ENCODE peak calls at places on chromosome 17, in four cellular contexts. One of them, this sample, is unnamed.

GRCh38 chr17:688100-688989 is 26.3 kb downstream of the VPS53 start:
- DNase-seq in H1: no peak
- DNase-seq in body of pancreas: no peak
- DNase-seq in breast epithelium: no peak
- DNase-seq in this sample: no peak

GRCh38 chr17:1624650-1625049 is 4.0 kb downstream of the SLC43A2 start:
- DNase-seq in H1: no peak
- DNase-seq in breast epithelium: no peak
- DNase-seq in body of pancreas: no peak
- DNase-seq in this sample: no peak

GRCh38 chr17:10119203-10120112 is 78.9 kb downstream of the GAS7 start:
- DNase-seq in H1: no peak
- DNase-seq in breast epithelium: peak
- DNase-seq in body of pancreas: peak
- DNase-seq in this sample: no peak

GRCh38 chr17:44071198-44071520 is 624 bp downstream of the G6PC3 start:
- DNase-seq in H1: no peak
- DNase-seq in breast epithelium: no peak
- DNase-seq in body of pancreas: no peak
- DNase-seq in this sample: no peak

GRCh38 chr17:48459070-48459469 is 29.1 kb upstream of the SKAP1 start:
- DNase-seq in H1: no peak
- DNase-seq in body of pancreas: no peak
- DNase-seq in breast epithelium: no peak
- DNase-seq in this sample: no peak

GRCh38 chr17:19242323-19242722 is 5.2 kb downstream of the EPN2 start:
- DNase-seq in H1: no peak
- DNase-seq in breast epithelium: peak
- DNase-seq in body of pancreas: no peak
- DNase-seq in this sample: no peak

GRCh38 chr17:1223662-1224061 is 43.9 kb upstream of the ABR start:
- DNase-seq in body of pancreas: no peak
- DNase-seq in H1: no peak
- DNase-seq in breast epithelium: no peak
- DNase-seq in this sample: no peak

GRCh38 chr17:68318103-68318991 is 27.1 kb downstream of the ARSG start:
- DNase-seq in H1: no peak
- DNase-seq in breast epithelium: no peak
- DNase-seq in body of pancreas: peak
- DNase-seq in this sample: no peak

DNA sequence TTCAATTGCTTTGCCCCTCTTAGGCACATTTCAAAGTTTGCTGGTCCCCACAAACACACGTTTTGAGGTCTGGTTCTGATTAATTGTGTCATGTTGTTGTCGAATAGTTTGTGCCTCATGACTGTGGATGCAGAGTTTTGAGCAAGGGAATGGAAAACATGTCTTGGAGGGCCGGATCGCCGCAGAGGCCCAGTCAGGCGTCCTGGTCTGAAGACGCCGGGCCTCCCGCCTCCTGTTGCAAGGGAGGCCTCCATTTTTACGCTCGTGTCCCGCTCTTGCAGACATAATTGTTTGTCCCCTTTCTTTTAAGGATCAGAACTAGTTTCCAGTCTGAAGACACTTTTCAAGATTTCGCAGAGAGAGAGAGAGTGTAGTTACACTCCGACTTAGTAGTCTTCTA is 3.2 kb downstream of the NTN1 start:
- DNase-seq in H1: no peak
- DNase-seq in body of pancreas: no peak
- DNase-seq in breast epithelium: no peak
- DNase-seq in this sample: peak
- H3K27ac ChIP-seq in H1: no peak
- H3K27ac ChIP-seq in body of pancreas: no peak
- H3K27ac ChIP-seq in breast epithelium: no peak
- H3K27ac ChIP-seq in this sample: no peak

GRCh38 chr17:18087610-18088491 is at the start of gene DRG2:
- DNase-seq in body of pancreas: peak
- DNase-seq in H1: peak
- DNase-seq in breast epithelium: peak
- DNase-seq in this sample: peak
- TF ChIP-seq POLR2A in body of pancreas: peak
- TF ChIP-seq POLR2A in H1: peak
- TF ChIP-seq POLR2A in breast epithelium: peak
- TF ChIP-seq POLR2A in this sample: no peak

GRCh38 chr17:54956802-54957201 is 11.7 kb downstream of the COX11 start:
- DNase-seq in breast epithelium: no peak
- DNase-seq in H1: no peak
- DNase-seq in body of pancreas: no peak
- DNase-seq in this sample: no peak
- H3K27ac ChIP-seq in breast epithelium: no peak
- H3K27ac ChIP-seq in H1: peak
- H3K27ac ChIP-seq in body of pancreas: no peak
- H3K27ac ChIP-seq in this sample: no peak

GRCh38 chr17:41505836-41506767 is 690 bp upstream of the KRT13 start:
- DNase-seq in H1: no peak
- DNase-seq in breast epithelium: no peak
- DNase-seq in body of pancreas: no peak
- DNase-seq in this sample: no peak

GRCh38 chr17:41503202-41503601 is 2.2 kb downstream of the KRT13 start:
- DNase-seq in H1: no peak
- DNase-seq in body of pancreas: no peak
- DNase-seq in breast epithelium: no peak
- DNase-seq in this sample: no peak

GRCh38 chr17:41504126-41504977 is 1.1 kb downstream of the KRT13 start:
- DNase-seq in H1: no peak
- DNase-seq in breast epithelium: no peak
- DNase-seq in body of pancreas: no peak
- DNase-seq in this sample: no peak

GRCh38 chr17:41507315-41507880 is 2.0 kb upstream of the KRT13 start:
- DNase-seq in H1: no peak
- DNase-seq in body of pancreas: no peak
- DNase-seq in breast epithelium: no peak
- DNase-seq in this sample: no peak

DNA sequence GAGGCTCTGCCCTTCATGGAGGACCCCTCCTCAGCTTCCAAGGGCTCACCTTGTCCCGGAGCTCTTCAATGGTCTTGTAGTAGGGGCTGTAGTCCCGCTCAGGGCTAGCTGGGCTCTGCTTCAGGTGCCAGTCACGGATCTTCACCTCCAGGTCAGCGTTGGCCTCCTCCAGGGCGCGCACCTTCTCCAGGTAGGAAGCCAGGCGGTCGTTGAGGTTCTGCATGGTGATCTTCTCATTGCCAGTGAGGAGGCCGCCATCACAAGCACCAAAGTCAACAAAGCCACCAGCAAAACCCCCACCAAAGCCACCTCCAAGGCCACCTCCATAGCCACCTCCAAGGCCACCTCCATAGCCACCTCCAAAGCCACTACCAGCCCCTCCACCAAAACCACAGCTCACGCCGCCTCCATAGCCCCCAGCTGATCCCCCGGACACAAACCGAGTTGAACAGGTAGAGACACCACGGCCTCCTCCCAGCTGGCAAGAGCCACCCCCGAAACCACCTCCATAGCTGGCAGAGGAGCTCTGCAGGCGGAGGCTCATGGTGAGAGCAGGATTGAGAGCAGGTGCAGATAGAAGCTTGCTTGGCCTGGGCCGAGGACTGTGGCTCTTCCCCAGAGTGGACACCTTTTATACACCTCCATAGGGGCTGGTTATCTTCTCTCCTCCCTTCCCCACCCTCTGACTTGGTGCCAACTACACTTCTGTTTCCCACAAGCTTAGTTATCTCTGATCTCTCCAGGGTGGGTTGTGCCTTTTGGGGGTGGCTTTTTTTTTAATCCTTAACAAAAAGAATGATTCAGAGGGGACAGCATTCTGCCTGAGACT is at the start of gene KRT13:
- DNase-seq in breast epithelium: no peak
- DNase-seq in H1: no peak
- DNase-seq in body of pancreas: no peak
- DNase-seq in this sample: no peak
- TF ChIP-seq POLR2A in breast epithelium: no peak
- TF ChIP-seq POLR2A in H1: no peak
- TF ChIP-seq POLR2A in body of pancreas: no peak
- TF ChIP-seq POLR2A in this sample: no peak

This sample was measured in right lobe of liver.